ENCODE peak calls at places on chromosomes 11 and 22, in six cellular contexts. N, L, R, S, M and J are unnamed samples.

GRCh38 chr11:21723681-21724080 is 469.2 kb upstream of the ANO5 start:
- DNase-seq in N (no peak), R (no peak), L (no peak), M (no peak), S (no peak), J (no peak)

GRCh38 chr22:22371031-22371541 is 126.5 kb downstream of the VPREB1 start:
- DNase-seq in N (no peak), M (no peak), R (no peak), L (no peak), S (peak; percentile 45), J (peak; percentile 36)

GRCh38 chr11:126542621-126543020 is 187.1 kb downstream of the ST3GAL4 start:
- DNase-seq in N (no peak), R (no peak), L (no peak), M (no peak), S (no peak), J (no peak)

GRCh38 chr11:16030664-16031063 is 325.7 kb downstream of the SOX6 start:
- DNase-seq in L (no peak), S (no peak), M (peak; percentile 12), R (no peak), N (no peak), J (no peak)

GRCh38 chr11:63599211-63600122 is 14.8 kb downstream of the PLAAT3 start:
- DNase-seq in L (peak; percentile 94), S (no peak), R (peak; percentile 53), M (peak; percentile 95), N (peak; percentile 48), J (no peak)

GRCh38 chr11:44381261-44381660 is 71.3 kb upstream of the ALX4 start:
- DNase-seq in S (no peak), M (no peak), R (peak; percentile 58), L (no peak), N (no peak), J (no peak)

GRCh38 chr11:57406337-57406904 is 16.0 kb upstream of the PRG2 start:
- DNase-seq in M (peak; percentile 39), N (peak; percentile 29), R (no peak), L (peak; percentile 27), S (peak; percentile 49), J (no peak)

GRCh38 chr11:46895821-46896220 is 22.5 kb downstream of the LRP4 start:
- DNase-seq in M (no peak), S (peak; percentile 72), L (no peak), N (no peak), R (no peak), J (no peak)

GRCh38 chr11:2693271-2693833 is 6.4 kb downstream of the KCNQ1OT1 start:
- DNase-seq in S (no peak), N (no peak), L (no peak), M (no peak), R (peak; percentile 69), J (no peak)

GRCh38 chr11:12017865-12018453 is 9.5 kb upstream of the DKK3 start:
- DNase-seq in N (no peak), R (no peak), L (peak; percentile 37), S (peak; percentile 30), M (peak; percentile 44), J (no peak)

GRCh38 chr22:50082961-50083461 is 2.2 kb downstream of the MLC1 start:
- DNase-seq in L (no peak), R (no peak), N (no peak), M (no peak), S (no peak), J (no peak)

GRCh38 chr11:119169272-119169719 is 771 bp downstream of the NLRX1 start:
- DNase-seq in L (peak; percentile 40), M (no peak), S (peak; percentile 48), N (peak; percentile 47), R (no peak), J (no peak)

GRCh38 chr22:29029202-29030000 is 32.2 kb downstream of the C22orf31 start:
- DNase-seq in M (no peak), L (no peak), R (no peak), S (no peak), N (no peak), J (no peak)

GRCh38 chr11:128582496-128583366 is 4.6 kb downstream of the ETS1 start:
- DNase-seq in S (no peak), R (no peak), N (peak; percentile 96), M (peak; percentile 98), L (peak; percentile 97), J (no peak)

GRCh38 chr11:12199231-12199948 is 89.0 kb downstream of the MICAL2 start:
- DNase-seq in N (no peak), R (peak; percentile 80), S (no peak), M (no peak), L (no peak), J (no peak)

GRCh38 chr22:30857791-30858190 is 110.8 kb downstream of the MORC2 start:
- DNase-seq in M (no peak), R (peak; percentile 70), L (no peak), N (no peak), S (no peak), J (peak; percentile 48)

GRCh38 chr11:72738199-72739141 is 13.7 kb downstream of the ARAP1 start:
- DNase-seq in R (peak; percentile 92), L (peak; percentile 73), N (peak; percentile 82), S (no peak), M (peak; percentile 33), J (no peak)

GRCh38 chr22:37354271-37355069 is 72.2 kb downstream of the CYTH4 start:
- DNase-seq in R (no peak), M (no peak), S (no peak), L (no peak), N (no peak), J (no peak)

GRCh38 chr11:133896642-133897330 is 51.5 kb upstream of the SPATA19 start:
- DNase-seq in R (peak; percentile 52), N (no peak), S (no peak), M (no peak), L (no peak), J (peak; percentile 57)

GRCh38 chr11:27397619-27398412 is 34.8 kb upstream of the CCDC34 start:
- DNase-seq in L (no peak), M (no peak), R (no peak), S (no peak), N (no peak), J (no peak)

GRCh38 chr22:46929689-46930225 is 167.3 kb downstream of the TBC1D22A start:
- DNase-seq in L (no peak), S (no peak), N (no peak), R (peak; percentile 58), M (no peak), J (peak; percentile 40)

GRCh38 chr11:35927730-35928129 is 16.1 kb upstream of the LDLRAD3 start:
- DNase-seq in R (peak; percentile 94), L (peak; percentile 92), N (peak; percentile 47), M (peak; percentile 38), S (no peak), J (peak; percentile 70)

GRCh38 chr22:36252754-36253522 is at the start of gene APOL1:
- DNase-seq in R (no peak), L (peak; percentile 69), S (peak; percentile 66), M (peak; percentile 43), N (peak; percentile 35), J (no peak)

GRCh38 chr11:72924568-72925190 is 110.5 kb downstream of the ATG16L2 start:
- DNase-seq in S (no peak), M (peak; percentile 57), R (no peak), L (peak; percentile 78), N (peak; percentile 63), J (no peak)

GRCh38 chr22:36367479-36367878 is 20.3 kb downstream of the MYH9 start:
- DNase-seq in M (no peak), N (peak; percentile 44), R (no peak), L (peak; percentile 48), S (no peak), J (no peak)

GRCh38 chr11:61160487-61161189 is 588 bp downstream of the VPS37C start:
- DNase-seq in M (no peak), L (peak; percentile 21), S (no peak), N (peak; percentile 39), R (no peak), J (no peak)

GRCh38 chr11:45180158-45180887 is 33.9 kb downstream of the PRDM11 start:
- DNase-seq in R (peak; percentile 88), M (no peak), L (no peak), N (peak; percentile 67), S (no peak), J (peak; percentile 93)

GRCh38 chr11:132402056-132402684 is 1031.8 kb downstream of the NTM start:
- DNase-seq in L (peak; percentile 59), S (peak; percentile 17), M (peak; percentile 51), R (no peak), N (peak; percentile 64), J (no peak)

GRCh38 chr11:112345166-112345565 is 84.5 kb upstream of the PLET1 start:
- DNase-seq in L (no peak), S (no peak), N (no peak), M (no peak), R (peak; percentile 39), J (no peak)

GRCh38 chr22:19643448-19644313 is 70.6 kb upstream of the SEPTIN5 start:
- DNase-seq in N (peak; percentile 15), S (no peak), M (no peak), L (peak; percentile 17), R (peak; percentile 49), J (no peak)

GRCh38 chr22:19644314-19645223 is 69.7 kb upstream of the SEPTIN5 start:
- DNase-seq in M (no peak), R (peak; percentile 73), L (peak; percentile 9), S (no peak), N (no peak), J (no peak)

GRCh38 chr22:19646383-19646782 is 67.9 kb upstream of the SEPTIN5 start:
- DNase-seq in R (no peak), S (no peak), N (no peak), L (no peak), M (no peak), J (no peak)

GRCh38 chr22:19645905-19646304 is 68.4 kb upstream of the SEPTIN5 start:
- DNase-seq in S (no peak), N (no peak), L (no peak), R (no peak), M (no peak), J (no peak)

GRCh38 chr22:19645391-19645790 is 68.9 kb upstream of the SEPTIN5 start:
- DNase-seq in R (peak; percentile 34), L (no peak), M (no peak), N (no peak), S (no peak), J (no peak)
- TF ChIP-seq CTCF in R (no peak), L (peak; percentile 2), M (no peak), N (no peak), S (no peak), J (no peak)

GRCh38 chr11:93694109-93694508 is 32.6 kb downstream of the CEP295 start:
- DNase-seq in R (no peak), L (no peak), M (no peak), N (no peak), S (no peak), J (no peak)
- TF ChIP-seq CTCF in R (no peak), L (no peak), M (no peak), N (no peak), S (no peak), J (no peak)

GRCh38 chr11:17719940-17720795 is 797 bp downstream of the MYOD1 start:
- DNase-seq in R (no peak), N (peak; percentile 38), S (no peak), M (no peak), L (peak; percentile 10), J (no peak)
- TF ChIP-seq CTCF in R (no peak), N (no peak), S (no peak), M (peak; percentile 17), L (no peak), J (peak; percentile 30)

DNA sequence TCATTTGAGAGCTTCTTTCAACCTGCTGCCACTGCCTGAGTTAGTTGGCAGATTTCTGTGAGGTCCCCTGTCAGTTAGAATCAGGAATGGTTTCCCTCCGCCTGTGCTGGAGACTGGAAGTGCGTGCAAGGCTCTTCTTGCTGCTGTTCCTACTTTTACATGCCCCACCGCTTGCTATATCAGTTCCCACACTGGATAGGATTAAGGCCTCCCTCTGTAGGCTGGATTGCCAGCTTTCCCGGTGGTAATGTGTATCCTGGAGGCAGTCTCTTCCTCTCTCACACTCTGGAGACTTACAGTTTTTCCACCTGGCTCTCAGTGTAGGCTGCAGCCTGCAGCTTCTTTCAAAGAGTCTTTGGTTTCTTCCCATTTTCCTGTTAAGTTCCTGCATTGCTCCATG is 66.5 kb downstream of the ARHGAP42 start:
- DNase-seq in N (no peak), L (no peak), S (no peak), R (no peak), M (no peak), J (no peak)
- TF ChIP-seq CTCF in N (no peak), L (no peak), S (no peak), R (no peak), M (no peak), J (no peak)